ENCODE peak calls at places on chromosomes 7 and 10, in four cellular contexts. H is activated CD4-positive, alpha-beta T cell treated with anti-CD3 and anti-CD28 coated beads for 24 hours; L is effector memory CD8-positive, alpha-beta T cell; Z is RCC 7860. U is an unnamed sample.

GRCh38 chr7:136006208-136006607 is 29.0 kb upstream of the MTPN start:
- DNase-seq in Z (no peak), H (no peak), L (no peak), U (no peak)

GRCh38 chr7:139708541-139708940 is 69.3 kb downstream of the HIPK2 start:
- DNase-seq in Z (no peak), L (no peak), H (no peak), U (no peak)

GRCh38 chr7:12761691-12762090 is 74.3 kb downstream of the ARL4A start:
- DNase-seq in L (no peak), H (no peak), Z (no peak), U (no peak)

GRCh38 chr10:101888251-101888949 is 44.8 kb upstream of the KCNIP2 start:
- DNase-seq in L (no peak), Z (no peak), H (no peak), U (no peak)

GRCh38 chr7:71497233-71497946 is 365.4 kb downstream of the GALNT17 start:
- DNase-seq in L (no peak), Z (no peak), H (no peak), U (no peak)

GRCh38 chr7:30879139-30880089 is 32.2 kb upstream of the AQP1 start:
- DNase-seq in H (no peak), Z (no peak), L (no peak), U (peak)

GRCh38 chr10:92590623-92591549 is 2.0 kb upstream of the KIF11 start:
- DNase-seq in L (no peak), Z (peak), H (no peak), U (no peak)

GRCh38 chr10:61912981-61913380 is 11.5 kb downstream of the ARID5B start:
- DNase-seq in Z (no peak), L (no peak), H (no peak), U (no peak)

GRCh38 chr10:71404510-71405295 is 8.0 kb downstream of the CDH23 start:
- DNase-seq in Z (no peak), L (no peak), H (no peak), U (no peak)

GRCh38 chr10:81026597-81026996 is 488.9 kb downstream of the SH2D4B start:
- DNase-seq in L (no peak), Z (peak), H (no peak), U (no peak)

GRCh38 chr7:118492466-118492865 is 268.0 kb downstream of the ANKRD7 start:
- DNase-seq in L (no peak), Z (no peak), H (no peak), U (no peak)

GRCh38 chr10:90179696-90180407 is 478.5 kb downstream of the KIF20B start:
- DNase-seq in Z (peak), L (no peak), H (no peak), U (no peak)

GRCh38 chr10:91190876-91191580 is 29.4 kb upstream of the PCGF5 start:
- DNase-seq in H (no peak), Z (peak), L (no peak), U (no peak)

GRCh38 chr10:46995234-46995633 is 84.0 kb downstream of the PTPN20 start:
- DNase-seq in Z (no peak), L (no peak), H (no peak), U (no peak)

GRCh38 chr10:45418859-45419672 is 45.0 kb downstream of the ALOX5 start:
- DNase-seq in L (peak), Z (no peak), H (no peak), U (peak)

GRCh38 chr10:108378779-108379178 is 1214.3 kb upstream of the SORCS1 start:
- DNase-seq in Z (no peak), H (no peak), L (no peak), U (no peak)

GRCh38 chr7:6015917-6016652 is 7.0 kb downstream of the AIMP2 start:
- DNase-seq in L (no peak), Z (no peak), H (no peak), U (peak)

GRCh38 chr7:44163591-44163990 is 22.5 kb upstream of the MYL7 start:
- DNase-seq in Z (peak), L (no peak), H (no peak), U (no peak)

GRCh38 chr10:61961278-61961677 is 59.8 kb downstream of the ARID5B start:
- DNase-seq in Z (no peak), H (no peak), L (peak), U (no peak)

GRCh38 chr10:115936926-115937755 is 335.9 kb downstream of the GFRA1 start:
- DNase-seq in Z (peak), H (no peak), L (no peak), U (no peak)

GRCh38 chr10:3631709-3632330 is 153.2 kb downstream of the KLF6 start:
- DNase-seq in Z (peak), H (no peak), L (no peak), U (no peak)

GRCh38 chr10:132478341-132479023 is 59.1 kb upstream of the INPP5A start:
- DNase-seq in Z (no peak), H (no peak), L (no peak), U (peak)

GRCh38 chr7:4742852-4743251 is 32.6 kb upstream of the AP5Z1 start:
- DNase-seq in Z (no peak), L (no peak), H (no peak), U (no peak)

GRCh38 chr7:16926283-16926682 is 44.5 kb upstream of the AGR3 start:
- DNase-seq in H (no peak), Z (no peak), L (no peak), U (no peak)

GRCh38 chr7:11950281-11950680 is 118.3 kb upstream of the THSD7A start:
- DNase-seq in H (no peak), L (no peak), Z (no peak), U (no peak)

GRCh38 chr10:125808047-125808446 is 15.0 kb downstream of the UROS start:
- DNase-seq in H (no peak), Z (no peak), L (no peak), U (no peak)

GRCh38 chr10:104328916-104329710 is 9.2 kb downstream of the ITPRIP start:
- DNase-seq in L (peak), H (peak), Z (peak), U (no peak)

GRCh38 chr7:143385891-143386781 is 5.0 kb downstream of the ZYX start:
- DNase-seq in H (no peak), Z (no peak), L (peak), U (peak)

GRCh38 chr10:103501186-103501585 is 7.7 kb downstream of the NEURL1 start:
- DNase-seq in Z (no peak), L (no peak), H (no peak), U (no peak)

GRCh38 chr7:117827861-117828260 is 45.4 kb downstream of the CTTNBP2 start:
- DNase-seq in H (no peak), L (no peak), Z (peak), U (no peak)

GRCh38 chr7:81526971-81527370 is 242.9 kb downstream of the HGF start:
- DNase-seq in Z (no peak), H (no peak), L (no peak), U (no peak)

GRCh38 chr7:39413866-39414668 is 152.1 kb upstream of the YAE1 start:
- DNase-seq in Z (no peak), L (no peak), H (peak), U (peak)

U was measured in Right ventricle myocardium inferior.